ENCODE peak calls at places on chromosome 19, in five cellular contexts. One of them, this sample, is unnamed.
A peak's percentile ranks its signal among the peaks of the same experiment; 100 is the strongest.

GRCh38 chr19:45179848-45180370 is 1.3 kb downstream of the BLOC1S3 start:
- DNase-seq in keratinocyte: no peak
- DNase-seq in Daoy: no peak
- DNase-seq in fibroblast of lung: no peak
- DNase-seq in upper lobe of right lung: no peak
- DNase-seq in this sample: no peak

GRCh38 chr19:40588926-40589569 is 12.1 kb upstream of the LTBP4 start:
- DNase-seq in keratinocyte: no peak
- DNase-seq in Daoy: no peak
- DNase-seq in upper lobe of right lung: no peak
- DNase-seq in fibroblast of lung: no peak
- DNase-seq in this sample: no peak

GRCh38 chr19:54179921-54180452 is 7.0 kb upstream of the TMC4 start:
- DNase-seq in fibroblast of lung: peak; percentile 64
- DNase-seq in Daoy: no peak
- DNase-seq in upper lobe of right lung: no peak
- DNase-seq in keratinocyte: no peak
- DNase-seq in this sample: peak; percentile 35

GRCh38 chr19:18425515-18426415 is 6.6 kb downstream of the SSBP4 start:
- DNase-seq in fibroblast of lung: peak; percentile 70
- DNase-seq in upper lobe of right lung: no peak
- DNase-seq in keratinocyte: no peak
- DNase-seq in Daoy: peak; percentile 77
- DNase-seq in this sample: no peak

GRCh38 chr19:16611121-16611520 is 16.9 kb downstream of the MED26 start:
- DNase-seq in keratinocyte: no peak
- DNase-seq in fibroblast of lung: no peak
- DNase-seq in upper lobe of right lung: no peak
- DNase-seq in Daoy: no peak
- DNase-seq in this sample: no peak

GRCh38 chr19:50817941-50818858 is 5.4 kb downstream of the KLK1 start:
- DNase-seq in upper lobe of right lung: peak; percentile 73
- DNase-seq in fibroblast of lung: no peak
- DNase-seq in keratinocyte: no peak
- DNase-seq in Daoy: peak; percentile 79
- DNase-seq in this sample: peak; percentile 92

GRCh38 chr19:11091343-11092153 is 2.3 kb downstream of the LDLR start:
- DNase-seq in fibroblast of lung: peak; percentile 99
- DNase-seq in upper lobe of right lung: no peak
- DNase-seq in keratinocyte: no peak
- DNase-seq in Daoy: peak; percentile 98
- DNase-seq in this sample: no peak

GRCh38 chr19:55212447-55212846 is 3.1 kb upstream of the PTPRH start:
- DNase-seq in upper lobe of right lung: no peak
- DNase-seq in keratinocyte: no peak
- DNase-seq in fibroblast of lung: no peak
- DNase-seq in Daoy: no peak
- DNase-seq in this sample: no peak

GRCh38 chr19:35756373-35757230 is at the start of gene HSPB6:
- DNase-seq in upper lobe of right lung: peak; percentile 69
- DNase-seq in keratinocyte: no peak
- DNase-seq in fibroblast of lung: peak; percentile 71
- DNase-seq in Daoy: peak; percentile 53
- DNase-seq in this sample: peak; percentile 10

GRCh38 chr19:15161028-15161984 is 39.5 kb downstream of the NOTCH3 start:
- DNase-seq in keratinocyte: no peak
- DNase-seq in upper lobe of right lung: no peak
- DNase-seq in Daoy: peak; percentile 60
- DNase-seq in fibroblast of lung: peak; percentile 9
- DNase-seq in this sample: peak; percentile 84

GRCh38 chr19:16899566-16900075 is 10.8 kb downstream of the F2RL3 start:
- DNase-seq in upper lobe of right lung: no peak
- DNase-seq in fibroblast of lung: no peak
- DNase-seq in Daoy: peak; percentile 66
- DNase-seq in keratinocyte: no peak
- DNase-seq in this sample: peak; percentile 83

GRCh38 chr19:31693131-31693700 is 344.0 kb upstream of the TSHZ3 start:
- DNase-seq in fibroblast of lung: no peak
- DNase-seq in keratinocyte: no peak
- DNase-seq in Daoy: no peak
- DNase-seq in upper lobe of right lung: no peak
- DNase-seq in this sample: no peak

GRCh38 chr19:5627395-5627904 is 4.6 kb downstream of the SAFB start:
- DNase-seq in upper lobe of right lung: peak; percentile 82
- DNase-seq in Daoy: no peak
- DNase-seq in keratinocyte: no peak
- DNase-seq in fibroblast of lung: peak; percentile 45
- DNase-seq in this sample: peak; percentile 70

GRCh38 chr19:39679056-39679790 is 23.5 kb downstream of the LGALS16 start:
- DNase-seq in Daoy: peak; percentile 29
- DNase-seq in upper lobe of right lung: no peak
- DNase-seq in keratinocyte: no peak
- DNase-seq in fibroblast of lung: no peak
- DNase-seq in this sample: peak; percentile 60

GRCh38 chr19:33186835-33187540 is 7.1 kb upstream of the LRP3 start:
- DNase-seq in upper lobe of right lung: peak; percentile 59
- DNase-seq in keratinocyte: no peak
- DNase-seq in fibroblast of lung: no peak
- DNase-seq in Daoy: no peak
- DNase-seq in this sample: no peak

GRCh38 chr19:6417713-6418561 is 6.7 kb downstream of the KHSRP start:
- DNase-seq in upper lobe of right lung: no peak
- DNase-seq in keratinocyte: no peak
- DNase-seq in fibroblast of lung: peak; percentile 13
- DNase-seq in Daoy: peak; percentile 27
- DNase-seq in this sample: peak; percentile 12

GRCh38 chr19:40803857-40804782 is 5.1 kb downstream of the EGLN2 start:
- DNase-seq in Daoy: no peak
- DNase-seq in keratinocyte: no peak
- DNase-seq in fibroblast of lung: no peak
- DNase-seq in upper lobe of right lung: peak; percentile 89
- DNase-seq in this sample: peak; percentile 68